ENCODE peak calls at places on chromosomes 5 and 9, in four cellular contexts. R is H9, N is mesendoderm, P is IMR-90. S is an unnamed sample.

GRCh38 chr5:181160144-181160754 is 12.9 kb downstream of the OR2V2 start:
- DNase-seq in P (peak; percentile 59), R (peak; percentile 75), N (peak; percentile 92), S (peak; percentile 57)

GRCh38 chr5:65672787-65673186 is 48.0 kb downstream of the SHLD3 start:
- DNase-seq in R (no peak), N (no peak), P (peak; percentile 88), S (peak; percentile 85)

GRCh38 chr5:144032375-144032774 is 138.1 kb downstream of the YIPF5 start:
- DNase-seq in R (no peak), P (no peak), N (no peak), S (no peak)

GRCh38 chr5:170305016-170305645 is 7.6 kb upstream of the LCP2 start:
- DNase-seq in N (no peak), R (no peak), P (no peak), S (no peak)

GRCh38 chr9:124011460-124012301 is at the start of gene LHX2:
- DNase-seq in P (peak; percentile 52), R (peak; percentile 97), N (peak; percentile 98), S (peak; percentile 63)

GRCh38 chr5:51731641-51732040 is 348.4 kb downstream of the ISL1 start:
- DNase-seq in P (no peak), R (no peak), N (peak; percentile 5), S (peak; percentile 37)

GRCh38 chr9:715743-716400 is 125.6 kb upstream of the DMRT1 start:
- DNase-seq in N (no peak), P (peak; percentile 68), R (no peak), S (no peak)

GRCh38 chr5:94577466-94578245 is 40.7 kb downstream of the KIAA0825 start:
- DNase-seq in N (no peak), R (no peak), P (no peak), S (no peak)

GRCh38 chr5:62460578-62460983 is 48.0 kb downstream of the IPO11 start:
- DNase-seq in P (peak; percentile 68), N (peak; percentile 67), R (no peak), S (peak; percentile 63)

GRCh38 chr5:170216262-170216864 is 16.4 kb upstream of the C5orf58 start:
- DNase-seq in R (no peak), N (peak; percentile 75), P (peak; percentile 36), S (peak; percentile 68)

GRCh38 chr9:121819511-121820231 is 168.2 kb downstream of the DAB2IP start:
- DNase-seq in R (peak; percentile 81), N (peak; percentile 60), P (peak; percentile 63), S (peak; percentile 22)
- H3K4ac ChIP-seq in R (no peak overlapping the region), N (no peak overlapping the region), P (peak overlapping the region; percentile 27), S (no peak overlapping the region)

GRCh38 chr5:113776832-113777525 is 263.5 kb downstream of the YTHDC2 start:
- DNase-seq in N (no peak), P (no peak), R (no peak), S (no peak)
- H3K4ac ChIP-seq in N (no peak overlapping the region), P (no peak overlapping the region), R (no peak overlapping the region), S (no peak overlapping the region)

DNA sequence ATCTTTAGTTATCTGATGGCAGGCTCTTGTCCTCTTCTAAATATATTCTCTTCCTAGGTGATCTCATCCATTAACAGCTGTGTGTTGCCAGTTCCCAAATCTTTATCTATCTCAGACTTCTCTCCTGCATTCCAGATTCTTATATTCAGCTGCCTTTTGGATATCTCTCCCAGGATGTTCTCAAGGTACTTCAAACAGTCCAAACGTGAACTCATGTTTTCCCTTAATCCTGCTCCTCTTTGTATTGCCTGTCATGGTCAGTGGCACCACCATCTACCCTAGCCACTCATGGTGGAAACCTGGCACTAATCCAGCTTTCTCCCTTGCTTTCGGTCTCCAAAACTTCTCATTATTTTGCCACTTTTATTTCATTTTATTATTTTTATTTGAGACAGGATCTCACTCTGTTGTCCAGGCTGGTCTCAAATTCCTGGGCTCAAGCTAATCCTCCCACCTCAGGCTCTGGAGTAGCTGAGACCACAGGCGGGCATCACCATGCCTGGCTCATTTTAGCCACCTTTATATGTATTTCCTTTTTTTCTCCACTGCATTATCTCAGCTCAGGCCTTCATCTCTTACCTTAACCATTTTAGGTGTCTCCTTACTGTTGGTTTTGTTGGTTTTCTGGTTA is 3.8 kb downstream of the ZFYVE16 start:
- DNase-seq in R (no peak), N (no peak), P (peak; percentile 7), S (peak; percentile 9)
- H3K4ac ChIP-seq in R (no peak overlapping the region), N (no peak overlapping the region), P (no peak overlapping the region), S (no peak overlapping the region)

GRCh38 chr9:115461284-115461683 is 343.3 kb upstream of the TNC start:
- DNase-seq in R (no peak), N (no peak), P (no peak), S (no peak)
- H3K4ac ChIP-seq in R (no peak overlapping the region), N (no peak overlapping the region), P (no peak overlapping the region), S (no peak overlapping the region)

GRCh38 chr5:78492650-78493049 is 132.2 kb downstream of the SCAMP1 start:
- DNase-seq in R (no peak), N (no peak), P (no peak), S (no peak)
- H3K4ac ChIP-seq in R (no peak overlapping the region), N (no peak overlapping the region), P (no peak overlapping the region), S (no peak overlapping the region)

DNA sequence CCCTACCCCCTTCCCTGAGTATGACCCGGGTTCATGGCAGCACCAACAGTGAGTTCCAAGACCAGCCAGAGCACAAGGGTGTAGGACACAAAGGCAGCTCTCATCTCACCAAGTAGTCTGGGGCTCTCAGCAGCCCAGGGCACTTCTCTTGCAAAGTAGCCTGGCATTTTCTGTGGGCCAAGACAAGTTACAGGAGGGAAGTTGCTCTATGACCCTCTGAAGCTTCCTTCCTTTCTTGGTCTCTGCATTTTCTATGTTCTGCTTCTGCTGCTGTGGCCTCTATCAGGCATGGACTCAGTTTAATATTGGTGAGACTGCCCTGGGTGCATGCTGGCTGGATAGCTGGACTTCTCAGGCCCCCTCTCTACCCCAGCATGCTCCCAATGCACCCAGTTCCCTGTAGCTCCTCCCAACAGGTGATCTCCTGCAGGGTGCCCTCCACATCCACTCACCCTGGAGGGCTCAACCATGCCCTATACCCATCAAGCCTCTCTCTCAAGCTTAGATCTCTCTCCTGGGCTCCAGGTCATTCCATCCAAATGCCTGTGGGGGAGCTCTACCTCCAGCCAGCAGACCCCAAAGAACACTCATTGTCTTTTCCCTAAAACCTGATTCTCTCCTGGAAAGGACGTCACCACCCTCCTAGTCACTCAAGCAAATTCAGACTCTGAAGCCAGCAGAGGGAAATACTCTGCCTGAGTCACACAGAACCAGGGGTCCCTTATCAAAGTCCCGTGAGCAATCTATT is 13.9 kb downstream of the TBC1D2 start:
- DNase-seq in N (peak; percentile 72), R (no peak), P (no peak), S (no peak)
- H3K4ac ChIP-seq in N (no peak overlapping the region), R (no peak overlapping the region), P (peak overlapping the region; percentile 29), S (no peak overlapping the region)

DNA sequence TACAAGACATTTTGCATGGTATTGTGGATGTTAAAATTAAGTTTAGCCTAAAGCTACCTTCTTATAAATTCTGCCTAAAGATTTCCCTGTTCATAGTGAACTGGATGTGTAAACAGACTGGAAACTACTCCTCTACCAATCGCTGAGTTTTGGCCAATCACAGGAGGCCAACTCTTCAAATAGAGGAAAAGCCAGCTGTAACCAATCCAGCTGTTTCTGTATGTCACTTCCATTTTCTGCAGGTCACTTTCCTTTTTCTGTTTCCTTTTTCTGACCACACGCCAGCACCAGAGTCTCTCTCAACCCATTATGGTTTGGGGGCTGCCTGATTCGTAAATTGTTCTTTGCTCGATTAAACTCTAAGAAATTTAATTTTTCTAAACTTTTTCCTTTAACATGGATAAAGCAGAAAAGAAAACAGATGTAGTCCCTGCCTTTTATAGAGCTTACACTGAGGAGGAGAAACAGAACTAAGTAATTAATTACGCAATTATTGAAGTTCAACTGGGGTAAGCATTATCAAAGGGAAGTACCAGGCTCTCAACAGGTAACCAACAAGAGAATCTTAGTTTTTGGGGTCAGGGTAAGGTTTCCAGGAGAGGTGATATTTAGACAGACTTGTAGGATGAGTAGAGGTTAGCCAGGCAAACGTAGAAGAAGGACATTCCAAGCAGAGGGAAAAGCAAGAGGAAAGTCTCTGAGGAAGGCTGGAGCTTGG is 27.7 kb downstream of the RANBP3L start:
- DNase-seq in R (no peak), P (no peak), N (no peak), S (no peak)
- H3K4ac ChIP-seq in R (no peak overlapping the region), P (no peak overlapping the region), N (no peak overlapping the region), S (no peak overlapping the region)

DNA sequence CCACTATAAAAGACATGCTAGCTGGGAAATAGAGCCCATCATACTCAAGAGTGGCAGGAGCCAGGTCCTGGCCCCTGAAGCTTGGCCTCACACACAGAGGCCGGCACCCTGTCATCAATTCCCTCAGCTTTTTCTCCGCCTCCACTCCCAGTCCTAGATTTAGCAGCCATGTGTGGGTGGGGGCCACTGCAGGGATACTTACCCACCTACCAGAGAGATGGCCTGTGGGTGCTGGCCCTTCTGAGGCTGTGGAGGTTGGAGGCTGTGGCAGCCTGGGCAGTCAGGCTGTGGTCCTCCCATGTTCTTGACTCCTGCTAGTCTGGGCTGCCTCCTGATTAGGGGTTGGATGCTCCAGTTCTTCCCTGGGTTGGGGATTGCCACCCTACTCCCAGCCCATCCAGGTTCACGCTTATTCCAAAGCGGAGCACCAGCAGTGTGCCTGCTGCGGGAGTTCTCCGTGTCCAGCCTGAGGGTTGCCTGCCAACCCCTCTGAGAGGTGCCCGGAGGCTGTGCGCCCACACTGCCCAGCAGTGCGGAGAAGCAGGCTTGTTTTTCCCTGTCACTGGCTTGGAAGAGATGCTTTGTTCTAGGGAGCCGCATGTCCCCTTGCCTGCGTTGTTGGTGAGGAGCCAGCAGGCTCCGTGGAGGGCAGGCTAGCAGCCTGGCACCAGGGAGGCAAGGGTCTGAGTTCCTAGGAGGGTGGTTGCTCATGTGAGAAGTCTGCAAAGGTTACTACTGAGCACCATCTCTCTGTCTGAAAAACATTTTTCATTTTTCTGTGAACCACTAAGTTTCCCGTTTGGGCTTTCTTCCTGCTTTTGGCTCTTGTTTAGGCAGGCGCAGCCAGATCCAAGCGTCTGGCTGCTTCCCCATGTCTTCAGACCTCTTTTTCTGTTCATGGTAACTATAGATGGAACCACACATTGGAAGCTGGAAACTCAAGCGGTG is 7.5 kb downstream of the SLC22A5 start:
- DNase-seq in N (no peak), R (no peak), P (no peak), S (no peak)
- H3K4ac ChIP-seq in N (no peak overlapping the region), R (no peak overlapping the region), P (no peak overlapping the region), S (no peak overlapping the region)

GRCh38 chr9:3413984-3414383 is 111.8 kb downstream of the RFX3 start:
- DNase-seq in P (no peak), N (no peak), R (no peak), S (no peak)

GRCh38 chr9:3410461-3410860 is 115.3 kb downstream of the RFX3 start:
- DNase-seq in N (no peak), R (no peak), P (no peak), S (no peak)

GRCh38 chr9:3409453-3409852 is 116.3 kb downstream of the RFX3 start:
- DNase-seq in N (no peak), R (no peak), P (no peak), S (no peak)
- H3K4ac ChIP-seq in N (no peak overlapping the region), R (no peak overlapping the region), P (no peak overlapping the region), S (no peak overlapping the region)

GRCh38 chr9:36878986-36879982 is 154.8 kb downstream of the PAX5 start:
- DNase-seq in R (no peak), P (no peak), N (no peak), S (no peak)
- H3K4ac ChIP-seq in R (no peak overlapping the region), P (no peak overlapping the region), N (no peak overlapping the region), S (no peak overlapping the region)

S was measured in mesenchymal stem cell.